ENCODE peak calls at places on chromosome 1, in nine cellular contexts. F is heart left ventricle, M is IMR-90, T is GM12892, O is GM12891, Q is ovary, V is HCT116, J is esophagus squamous epithelium, B is stomach. K is an unnamed sample.

GRCh38 chr1:912740-913301 is 10.9 kb upstream of the SAMD11 start:
- DNase-seq in B (no peak), O (no peak), J (no peak), M (no peak), Q (no peak), F (peak), T (no peak), V (no peak), K (no peak)

GRCh38 chr1:161038523-161039153 is at the start of gene TSTD1:
- DNase-seq in Q (peak), J (no peak), O (peak), V (no peak), T (peak), F (peak), M (no peak), B (peak), K (no peak)

GRCh38 chr1:46300673-46301405 is 2.6 kb downstream of the LRRC41 start:
- DNase-seq in F (peak), Q (no peak), O (no peak), B (no peak), V (no peak), M (peak), T (no peak), J (no peak), K (no peak)

GRCh38 chr1:182786223-182787001 is 3.2 kb upstream of the NPL start:
- DNase-seq in M (peak), B (peak), T (no peak), Q (peak), J (no peak), F (peak), V (peak), O (no peak), K (no peak)

GRCh38 chr1:246151796-246152434 is 355.2 kb downstream of the SMYD3 start:
- DNase-seq in T (no peak), O (no peak), M (peak), J (no peak), F (no peak), B (no peak), Q (no peak), V (no peak), K (no peak)

GRCh38 chr1:106879538-106879937 is 176.9 kb upstream of the PRMT6 start:
- DNase-seq in F (peak), T (no peak), B (peak), Q (no peak), J (no peak), M (no peak), O (no peak), V (no peak), K (no peak)

GRCh38 chr1:161913482-161914140 is 110.1 kb downstream of the OLFML2B start:
- DNase-seq in Q (no peak), O (no peak), F (no peak), B (no peak), J (no peak), T (no peak), M (peak), V (no peak), K (no peak)

GRCh38 chr1:67723620-67724019 is 38.6 kb downstream of the GADD45A start:
- DNase-seq in Q (no peak), T (no peak), F (no peak), J (no peak), V (no peak), B (no peak), O (no peak), M (peak), K (no peak)

GRCh38 chr1:17194981-17195528 is 9.9 kb upstream of the PADI1 start:
- DNase-seq in J (no peak), Q (no peak), V (no peak), M (no peak), B (no peak), T (no peak), F (no peak), O (no peak), K (no peak)

GRCh38 chr1:8020032-8020431 is 6.1 kb downstream of the ERRFI1 start:
- DNase-seq in V (no peak), J (no peak), T (no peak), M (peak), F (no peak), Q (no peak), O (no peak), B (no peak), K (peak)

DNA sequence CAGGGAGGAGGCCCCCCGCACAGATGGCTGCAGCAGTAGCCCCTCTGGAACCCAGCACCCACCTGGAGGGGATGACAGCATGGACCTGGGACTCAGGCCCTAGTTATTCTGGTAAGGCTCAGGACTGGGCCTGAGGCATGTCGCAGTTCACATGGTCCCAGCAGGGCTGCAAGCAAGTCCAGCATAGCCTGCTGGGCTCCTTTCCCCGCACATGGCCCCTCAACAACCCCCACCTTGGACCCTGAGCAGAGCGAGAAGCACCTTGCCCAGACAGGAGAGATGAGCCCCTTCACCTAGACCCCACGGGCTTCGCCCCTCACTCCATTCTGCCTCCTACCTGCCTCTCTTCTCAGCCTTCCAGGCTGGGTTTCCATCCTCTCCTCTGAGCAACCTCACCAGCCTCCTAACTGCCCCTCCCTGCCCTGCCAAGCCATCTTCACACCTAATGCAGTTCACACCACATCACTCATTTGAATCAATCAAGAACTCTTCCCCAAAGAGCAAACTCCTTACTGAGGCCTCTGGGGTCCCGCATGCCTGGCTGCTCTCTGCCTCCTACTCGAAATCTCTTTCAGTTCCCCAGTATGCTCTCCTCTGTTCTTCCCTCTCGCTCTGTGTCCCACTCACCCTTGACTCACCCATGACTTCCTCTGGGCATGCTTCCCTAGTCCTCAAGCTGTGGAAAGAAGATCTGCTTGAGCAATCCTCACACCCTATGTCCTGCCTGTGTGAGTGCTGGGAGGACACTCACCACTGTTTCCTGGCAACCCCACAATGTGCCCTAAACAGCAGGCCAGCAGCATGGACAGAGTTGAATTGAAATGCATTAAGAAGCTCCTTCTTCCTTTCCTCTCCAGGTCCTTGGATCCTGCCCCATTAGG is 9.4 kb upstream of the THEMIS2 start:
- DNase-seq in F (peak), Q (no peak), M (peak), T (no peak), J (no peak), V (no peak), O (no peak), B (no peak), K (no peak)
- TF ChIP-seq POLR2A in F (no peak), Q (no peak), M (peak), T (no peak), J (no peak), V (no peak), O (no peak), B (no peak), K (no peak)

DNA sequence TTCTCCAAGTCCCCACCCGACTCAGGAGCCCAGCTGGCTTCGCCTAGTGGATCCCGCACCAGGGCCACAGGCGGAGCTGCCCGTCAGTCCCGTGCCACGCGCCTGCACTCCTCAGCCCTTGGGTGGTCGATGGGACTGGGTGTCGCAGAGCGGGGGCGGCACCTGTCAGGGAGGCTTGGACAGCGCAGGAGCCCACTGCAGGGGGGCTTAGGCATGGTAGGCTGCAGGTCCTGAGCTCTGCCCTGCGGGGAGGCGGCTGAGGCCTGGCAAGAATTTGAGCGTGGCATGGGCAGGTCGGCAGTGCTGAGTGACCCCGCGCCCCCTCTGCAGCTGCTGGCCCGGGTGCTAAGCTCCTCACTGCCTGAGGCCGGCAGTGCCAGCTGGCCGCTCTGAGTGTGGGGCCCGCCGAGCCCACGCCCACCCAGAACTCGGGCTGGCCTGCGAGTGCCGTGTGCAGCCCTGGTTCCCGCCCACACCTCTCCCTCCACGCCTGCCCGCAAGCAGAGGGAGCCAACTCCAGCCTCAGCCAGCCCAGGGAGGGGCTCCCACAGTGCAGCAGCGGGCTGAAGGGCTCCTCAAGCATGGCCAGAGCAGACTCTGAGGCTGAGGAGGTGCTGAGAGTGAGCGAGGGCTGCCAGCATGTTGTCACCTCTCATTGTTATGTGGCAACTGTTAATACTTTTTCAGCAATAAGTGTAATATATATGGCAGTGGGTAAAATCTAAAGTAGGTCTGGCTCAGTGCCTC is 548.4 kb upstream of the BRINP3 start:
- DNase-seq in T (no peak), J (no peak), F (no peak), V (no peak), M (no peak), B (no peak), O (no peak), Q (no peak), K (no peak)
- TF ChIP-seq POLR2A in T (no peak), J (no peak), F (no peak), V (no peak), M (no peak), B (no peak), O (no peak), Q (no peak), K (no peak)

DNA sequence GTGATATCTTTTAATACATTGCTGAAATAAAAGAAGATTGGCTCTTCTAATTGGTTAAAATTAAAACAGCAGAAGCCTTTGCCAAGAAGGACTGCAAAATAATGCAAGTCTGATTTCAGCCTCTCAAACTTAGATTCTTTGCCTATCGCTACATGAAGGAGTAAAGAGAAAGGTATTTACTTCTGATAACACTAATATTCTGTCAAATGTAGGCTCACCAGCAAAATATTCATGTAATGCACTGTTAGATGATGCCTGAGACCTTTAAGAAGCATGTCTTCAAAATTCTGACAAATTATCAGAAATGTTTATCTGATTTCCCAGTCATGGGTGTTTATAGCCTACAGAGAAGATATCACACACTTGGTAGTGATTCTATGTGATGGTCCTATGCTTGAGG is 232.3 kb downstream of the LMO4 start:
- DNase-seq in T (no peak), Q (no peak), O (no peak), V (no peak), F (no peak), B (no peak), M (peak), J (no peak), K (no peak)
- TF ChIP-seq POLR2A in T (no peak), Q (no peak), O (no peak), V (no peak), F (no peak), B (no peak), M (no peak), J (no peak), K (no peak)

GRCh38 chr1:228109962-228110488 is 926 bp upstream of the MRPL55 start:
- DNase-seq in B (no peak), F (no peak), M (peak), V (no peak), T (no peak), O (no peak), J (no peak), Q (no peak), K (no peak)
- TF ChIP-seq POLR2A in B (no peak), F (no peak), M (no peak), V (no peak), T (no peak), O (no peak), J (no peak), Q (peak), K (no peak)

DNA sequence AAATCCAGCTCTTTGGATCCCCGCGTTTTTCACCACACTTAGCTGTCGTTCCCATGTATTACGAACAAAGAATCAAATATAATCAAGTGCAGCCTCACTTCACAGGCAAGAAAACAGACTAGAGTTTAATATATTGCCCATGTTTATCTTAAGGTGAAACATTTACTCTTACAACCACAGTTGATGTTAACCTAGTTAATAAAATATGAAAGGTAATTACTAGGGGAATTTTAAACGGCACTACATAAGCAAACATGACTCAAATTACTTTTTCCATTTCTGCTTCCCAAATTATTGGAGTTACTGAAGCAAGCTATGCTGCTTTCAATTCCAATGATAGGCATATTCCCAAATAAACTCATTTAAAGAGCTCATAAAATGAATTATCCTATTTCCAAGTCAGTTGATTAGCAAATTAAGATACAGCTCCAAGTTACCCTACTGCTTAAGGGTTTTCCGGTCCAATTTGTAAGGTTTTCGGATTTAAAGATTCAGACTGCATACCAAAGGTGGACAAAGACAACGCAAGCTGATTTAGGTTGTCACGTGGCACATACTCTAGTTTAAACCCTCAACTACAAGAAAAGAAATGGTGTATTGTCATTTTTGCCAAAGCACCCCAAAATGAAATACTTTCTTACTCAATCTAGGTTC is 5.9 kb downstream of the COX20 start:
- DNase-seq in O (no peak), J (no peak), V (no peak), F (no peak), T (no peak), M (no peak), Q (no peak), B (no peak), K (no peak)
- TF ChIP-seq POLR2A in O (no peak), J (no peak), V (no peak), F (no peak), T (no peak), M (no peak), Q (no peak), B (no peak), K (no peak)

GRCh38 chr1:119687391-119688079 is 24.2 kb upstream of the PHGDH start:
- DNase-seq in J (no peak), T (no peak), Q (no peak), V (no peak), B (no peak), M (no peak), F (no peak), O (no peak), K (no peak)
- TF ChIP-seq POLR2A in J (no peak), T (no peak), Q (no peak), V (no peak), B (no peak), M (no peak), F (no peak), O (no peak), K (no peak)

DNA sequence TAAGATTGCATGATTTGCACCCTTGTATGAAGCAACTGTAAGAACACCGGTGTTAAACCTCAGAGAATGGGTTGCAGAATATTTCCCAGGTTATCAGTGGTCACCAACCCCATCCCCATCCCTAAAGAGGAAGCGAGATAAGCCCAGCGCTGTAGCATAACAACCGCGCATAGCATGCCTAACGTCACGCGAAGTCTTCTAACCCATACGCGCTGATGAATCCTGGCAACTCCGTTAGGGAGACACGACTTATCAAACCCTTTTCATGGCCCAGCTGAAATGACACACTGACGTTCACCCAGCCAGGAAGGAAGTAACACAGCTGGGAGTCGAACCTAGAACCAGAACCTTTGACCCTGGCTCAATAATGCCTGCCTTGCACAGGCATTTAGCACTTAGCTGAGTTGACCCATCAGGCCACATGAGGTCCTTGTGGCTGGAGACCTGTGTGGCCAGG is 24.2 kb downstream of the TMEM51 start:
- DNase-seq in J (no peak), M (no peak), Q (no peak), F (no peak), B (no peak), V (no peak), O (no peak), T (no peak), K (no peak)
- TF ChIP-seq POLR2A in J (no peak), M (no peak), Q (no peak), F (no peak), B (no peak), V (no peak), O (no peak), T (no peak), K (no peak)

GRCh38 chr1:32240140-32240951 is 6.7 kb upstream of the FAM167B start:
- DNase-seq in O (no peak), J (no peak), F (peak), M (peak), Q (peak), T (no peak), V (peak), B (peak), K (no peak)
- TF ChIP-seq POLR2A in O (no peak), J (no peak), F (peak), M (peak), Q (peak), T (no peak), V (peak), B (peak), K (peak)

GRCh38 chr1:211579434-211580302 is 707 bp upstream of the SLC30A1 start:
- DNase-seq in J (peak), F (no peak), B (peak), V (no peak), O (no peak), Q (no peak), M (peak), T (no peak), K (peak)
- TF ChIP-seq POLR2A in J (no peak), F (no peak), B (no peak), V (no peak), O (peak), Q (no peak), M (no peak), T (peak), K (no peak)

DNA sequence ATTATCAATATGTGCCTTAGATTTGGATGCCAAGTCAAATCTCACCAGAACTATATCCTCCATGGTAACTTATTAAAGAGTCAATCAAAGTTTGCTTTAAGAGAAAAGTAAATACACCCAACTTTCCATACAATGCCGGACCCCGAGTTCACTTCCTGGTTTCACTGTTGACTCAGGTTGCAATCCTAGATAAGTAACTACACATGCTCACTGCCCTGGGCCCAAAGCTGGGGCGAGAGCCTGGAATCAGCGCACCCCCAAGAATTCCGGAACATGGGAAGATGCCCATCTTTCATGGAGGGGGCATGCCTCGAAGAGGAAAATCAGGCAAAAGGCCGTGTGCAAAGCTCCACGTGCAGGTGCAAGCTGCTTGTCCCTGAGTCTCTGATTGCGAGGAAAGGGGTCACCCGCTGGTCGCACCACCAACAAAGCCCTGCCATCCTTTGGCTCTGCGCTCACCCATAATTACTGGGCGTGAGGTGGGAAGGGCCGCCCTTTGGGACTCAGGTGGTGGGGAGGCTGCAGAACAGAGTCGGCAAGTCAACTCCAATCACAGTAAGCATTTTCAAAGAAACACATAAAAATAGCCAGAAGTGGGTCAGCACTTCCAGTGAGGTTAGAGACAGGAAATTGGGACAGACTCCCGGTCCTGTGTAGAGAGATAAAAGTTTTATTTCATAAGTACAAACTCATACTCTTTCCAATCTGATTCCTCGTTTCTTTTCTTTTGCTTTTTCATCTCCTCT is 167.7 kb downstream of the TOMM20 start:
- DNase-seq in J (no peak), V (no peak), Q (no peak), T (no peak), M (peak), B (peak), O (no peak), F (no peak), K (peak)
- TF ChIP-seq POLR2A in J (no peak), V (no peak), Q (no peak), T (no peak), M (no peak), B (no peak), O (peak), F (no peak), K (no peak)

K was measured in vagina.